ENCODE peak calls at places on chromosomes 13 and 19, in four cellular contexts. One of them, this sample, is unnamed.
A peak's percentile ranks its signal among the peaks of the same experiment; 100 is the strongest.

GRCh38 chr13:31896427-31896826 is 135.1 kb upstream of the FRY start:
- DNase-seq in RWPE1: no peak
- DNase-seq in T-helper 22 cell: no peak
- DNase-seq in stimulated activated CD8-positive, alpha-beta memory T cell treated with anti-CD3 and anti-CD28 coated beads, Interleukin-12 subunit alpha, Interleukin-12 subunit beta, amount 100 ng/mL, for 4 hours: no peak
- DNase-seq in this sample: no peak

GRCh38 chr13:73933795-73934194 is 200.4 kb downstream of the KLF12 start:
- DNase-seq in RWPE1: no peak
- DNase-seq in T-helper 22 cell: no peak
- DNase-seq in stimulated activated CD8-positive, alpha-beta memory T cell treated with anti-CD3 and anti-CD28 coated beads, Interleukin-12 subunit alpha, Interleukin-12 subunit beta, amount 100 ng/mL, for 4 hours: no peak
- DNase-seq in this sample: no peak

GRCh38 chr19:9010693-9011092 is 484 bp upstream of the MUC16 start:
- DNase-seq in RWPE1: no peak
- DNase-seq in T-helper 22 cell: no peak
- DNase-seq in stimulated activated CD8-positive, alpha-beta memory T cell treated with anti-CD3 and anti-CD28 coated beads, Interleukin-12 subunit alpha, Interleukin-12 subunit beta, amount 100 ng/mL, for 4 hours: no peak
- DNase-seq in this sample: no peak

GRCh38 chr13:102905905-102906304 is 60.1 kb downstream of the ERCC5 start:
- DNase-seq in RWPE1: no peak
- DNase-seq in T-helper 22 cell: no peak
- DNase-seq in stimulated activated CD8-positive, alpha-beta memory T cell treated with anti-CD3 and anti-CD28 coated beads, Interleukin-12 subunit alpha, Interleukin-12 subunit beta, amount 100 ng/mL, for 4 hours: no peak
- DNase-seq in this sample: no peak

GRCh38 chr13:110816500-110816899 is 98.4 kb downstream of the ANKRD10 start:
- DNase-seq in RWPE1: no peak
- DNase-seq in T-helper 22 cell: no peak
- DNase-seq in stimulated activated CD8-positive, alpha-beta memory T cell treated with anti-CD3 and anti-CD28 coated beads, Interleukin-12 subunit alpha, Interleukin-12 subunit beta, amount 100 ng/mL, for 4 hours: no peak
- DNase-seq in this sample: no peak

GRCh38 chr13:98039964-98040363 is 86.5 kb downstream of the IPO5 start:
- DNase-seq in RWPE1: no peak
- DNase-seq in T-helper 22 cell: no peak
- DNase-seq in stimulated activated CD8-positive, alpha-beta memory T cell treated with anti-CD3 and anti-CD28 coated beads, Interleukin-12 subunit alpha, Interleukin-12 subunit beta, amount 100 ng/mL, for 4 hours: no peak
- DNase-seq in this sample: no peak

GRCh38 chr19:16111909-16112752 is 442 bp downstream of the RAB8A start:
- DNase-seq in RWPE1: no peak
- DNase-seq in T-helper 22 cell: no peak
- DNase-seq in stimulated activated CD8-positive, alpha-beta memory T cell treated with anti-CD3 and anti-CD28 coated beads, Interleukin-12 subunit alpha, Interleukin-12 subunit beta, amount 100 ng/mL, for 4 hours: no peak
- DNase-seq in this sample: no peak

GRCh38 chr19:48122421-48122820 is 11.8 kb upstream of the PLA2G4C start:
- DNase-seq in RWPE1: no peak
- DNase-seq in T-helper 22 cell: no peak
- DNase-seq in stimulated activated CD8-positive, alpha-beta memory T cell treated with anti-CD3 and anti-CD28 coated beads, Interleukin-12 subunit alpha, Interleukin-12 subunit beta, amount 100 ng/mL, for 4 hours: no peak
- DNase-seq in this sample: no peak

GRCh38 chr13:77225946-77226345 is 100.9 kb downstream of the MYCBP2 start:
- DNase-seq in RWPE1: no peak
- DNase-seq in T-helper 22 cell: no peak
- DNase-seq in stimulated activated CD8-positive, alpha-beta memory T cell treated with anti-CD3 and anti-CD28 coated beads, Interleukin-12 subunit alpha, Interleukin-12 subunit beta, amount 100 ng/mL, for 4 hours: no peak
- DNase-seq in this sample: no peak

GRCh38 chr13:106721599-106721998 is 153.7 kb upstream of the ARGLU1 start:
- DNase-seq in RWPE1: no peak
- DNase-seq in T-helper 22 cell: no peak
- DNase-seq in stimulated activated CD8-positive, alpha-beta memory T cell treated with anti-CD3 and anti-CD28 coated beads, Interleukin-12 subunit alpha, Interleukin-12 subunit beta, amount 100 ng/mL, for 4 hours: no peak
- DNase-seq in this sample: no peak

GRCh38 chr19:1313695-1314613 is 28.3 kb downstream of the EFNA2 start:
- DNase-seq in RWPE1: no peak
- DNase-seq in T-helper 22 cell: no peak
- DNase-seq in stimulated activated CD8-positive, alpha-beta memory T cell treated with anti-CD3 and anti-CD28 coated beads, Interleukin-12 subunit alpha, Interleukin-12 subunit beta, amount 100 ng/mL, for 4 hours: no peak
- DNase-seq in this sample: no peak

GRCh38 chr19:48512504-48513288 is 1.1 kb upstream of the LMTK3 start:
- DNase-seq in RWPE1: no peak
- DNase-seq in T-helper 22 cell: no peak
- DNase-seq in stimulated activated CD8-positive, alpha-beta memory T cell treated with anti-CD3 and anti-CD28 coated beads, Interleukin-12 subunit alpha, Interleukin-12 subunit beta, amount 100 ng/mL, for 4 hours: no peak
- DNase-seq in this sample: no peak

GRCh38 chr19:31118292-31118925 is 230.8 kb downstream of the TSHZ3 start:
- DNase-seq in RWPE1: no peak
- DNase-seq in T-helper 22 cell: no peak
- DNase-seq in stimulated activated CD8-positive, alpha-beta memory T cell treated with anti-CD3 and anti-CD28 coated beads, Interleukin-12 subunit alpha, Interleukin-12 subunit beta, amount 100 ng/mL, for 4 hours: no peak
- DNase-seq in this sample: no peak

GRCh38 chr19:17766543-17767131 is 15.4 kb downstream of the FCHO1 start:
- DNase-seq in RWPE1: peak; percentile 71
- DNase-seq in T-helper 22 cell: no peak
- DNase-seq in stimulated activated CD8-positive, alpha-beta memory T cell treated with anti-CD3 and anti-CD28 coated beads, Interleukin-12 subunit alpha, Interleukin-12 subunit beta, amount 100 ng/mL, for 4 hours: no peak
- DNase-seq in this sample: peak; percentile 75

GRCh38 chr19:33703821-33704220 is 82.1 kb downstream of the CHST8 start:
- DNase-seq in RWPE1: no peak
- DNase-seq in T-helper 22 cell: no peak
- DNase-seq in stimulated activated CD8-positive, alpha-beta memory T cell treated with anti-CD3 and anti-CD28 coated beads, Interleukin-12 subunit alpha, Interleukin-12 subunit beta, amount 100 ng/mL, for 4 hours: no peak
- DNase-seq in this sample: no peak

GRCh38 chr13:49308977-49309408 is 61.3 kb downstream of the CDADC1 start:
- DNase-seq in RWPE1: no peak
- DNase-seq in T-helper 22 cell: no peak
- DNase-seq in stimulated activated CD8-positive, alpha-beta memory T cell treated with anti-CD3 and anti-CD28 coated beads, Interleukin-12 subunit alpha, Interleukin-12 subunit beta, amount 100 ng/mL, for 4 hours: no peak
- DNase-seq in this sample: no peak

GRCh38 chr19:1481893-1482360 is 2.9 kb upstream of the C19orf25 start:
- DNase-seq in RWPE1: no peak
- DNase-seq in T-helper 22 cell: no peak
- DNase-seq in stimulated activated CD8-positive, alpha-beta memory T cell treated with anti-CD3 and anti-CD28 coated beads, Interleukin-12 subunit alpha, Interleukin-12 subunit beta, amount 100 ng/mL, for 4 hours: no peak
- DNase-seq in this sample: no peak

GRCh38 chr13:40406405-40407138 is 259.9 kb downstream of the FOXO1 start:
- DNase-seq in RWPE1: peak; percentile 56
- DNase-seq in T-helper 22 cell: no peak
- DNase-seq in stimulated activated CD8-positive, alpha-beta memory T cell treated with anti-CD3 and anti-CD28 coated beads, Interleukin-12 subunit alpha, Interleukin-12 subunit beta, amount 100 ng/mL, for 4 hours: no peak
- DNase-seq in this sample: no peak

GRCh38 chr19:35859414-35859813 is 2.7 kb downstream of the KIRREL2 start:
- DNase-seq in RWPE1: no peak
- DNase-seq in T-helper 22 cell: no peak
- DNase-seq in stimulated activated CD8-positive, alpha-beta memory T cell treated with anti-CD3 and anti-CD28 coated beads, Interleukin-12 subunit alpha, Interleukin-12 subunit beta, amount 100 ng/mL, for 4 hours: no peak
- DNase-seq in this sample: no peak

GRCh38 chr19:46841458-46842083 is 9.1 kb downstream of the AP2S1 start:
- DNase-seq in RWPE1: no peak
- DNase-seq in T-helper 22 cell: no peak
- DNase-seq in stimulated activated CD8-positive, alpha-beta memory T cell treated with anti-CD3 and anti-CD28 coated beads, Interleukin-12 subunit alpha, Interleukin-12 subunit beta, amount 100 ng/mL, for 4 hours: no peak
- DNase-seq in this sample: no peak

GRCh38 chr19:49637865-49638350 is 2.0 kb downstream of the RRAS start:
- DNase-seq in RWPE1: peak; percentile 72
- DNase-seq in T-helper 22 cell: no peak
- DNase-seq in stimulated activated CD8-positive, alpha-beta memory T cell treated with anti-CD3 and anti-CD28 coated beads, Interleukin-12 subunit alpha, Interleukin-12 subunit beta, amount 100 ng/mL, for 4 hours: no peak
- DNase-seq in this sample: peak; percentile 93

GRCh38 chr13:104608280-104608679 is 1542.1 kb upstream of the SLC10A2 start:
- DNase-seq in RWPE1: no peak
- DNase-seq in T-helper 22 cell: no peak
- DNase-seq in stimulated activated CD8-positive, alpha-beta memory T cell treated with anti-CD3 and anti-CD28 coated beads, Interleukin-12 subunit alpha, Interleukin-12 subunit beta, amount 100 ng/mL, for 4 hours: no peak
- DNase-seq in this sample: no peak

GRCh38 chr19:33374406-33374703 is 846 bp downstream of the CEBPG start:
- DNase-seq in RWPE1: no peak
- DNase-seq in T-helper 22 cell: no peak
- DNase-seq in stimulated activated CD8-positive, alpha-beta memory T cell treated with anti-CD3 and anti-CD28 coated beads, Interleukin-12 subunit alpha, Interleukin-12 subunit beta, amount 100 ng/mL, for 4 hours: no peak
- DNase-seq in this sample: no peak

GRCh38 chr13:109204252-109204651 is 574.8 kb downstream of the MYO16 start:
- DNase-seq in RWPE1: no peak
- DNase-seq in T-helper 22 cell: no peak
- DNase-seq in stimulated activated CD8-positive, alpha-beta memory T cell treated with anti-CD3 and anti-CD28 coated beads, Interleukin-12 subunit alpha, Interleukin-12 subunit beta, amount 100 ng/mL, for 4 hours: no peak
- DNase-seq in this sample: no peak

GRCh38 chr19:771332-771785 is 20.4 kb downstream of the MISP start:
- DNase-seq in RWPE1: peak; percentile 38
- DNase-seq in T-helper 22 cell: no peak
- DNase-seq in stimulated activated CD8-positive, alpha-beta memory T cell treated with anti-CD3 and anti-CD28 coated beads, Interleukin-12 subunit alpha, Interleukin-12 subunit beta, amount 100 ng/mL, for 4 hours: no peak
- DNase-seq in this sample: peak; percentile 68